ENCODE peak calls at places on chromosomes 7 and 10, in four cellular contexts. One of them, this sample, is unnamed.

GRCh38 chr7:121372376-121373024 is 23.6 kb downstream of the FAM3C start:
- DNase-seq in GM12878: peak
- DNase-seq in HepG2: no peak
- DNase-seq in K562: no peak
- DNase-seq in this sample: no peak

GRCh38 chr7:963236-964078 is 9.0 kb upstream of the ADAP1 start:
- DNase-seq in GM12878: no peak
- DNase-seq in HepG2: no peak
- DNase-seq in K562: peak
- DNase-seq in this sample: no peak

GRCh38 chr7:151566897-151567320 is 47.2 kb upstream of the RHEB start:
- DNase-seq in GM12878: no peak
- DNase-seq in HepG2: no peak
- DNase-seq in K562: no peak
- DNase-seq in this sample: no peak

GRCh38 chr7:42155836-42156540 is 81.0 kb downstream of the GLI3 start:
- DNase-seq in GM12878: no peak
- DNase-seq in HepG2: no peak
- DNase-seq in K562: no peak
- DNase-seq in this sample: no peak

GRCh38 chr10:95221124-95221523 is 27.1 kb downstream of the ACSM6 start:
- DNase-seq in GM12878: no peak
- DNase-seq in HepG2: peak
- DNase-seq in K562: no peak
- DNase-seq in this sample: no peak

GRCh38 chr10:126917975-126918908 is 13.0 kb downstream of the DOCK1 start:
- DNase-seq in GM12878: no peak
- DNase-seq in HepG2: no peak
- DNase-seq in K562: no peak
- DNase-seq in this sample: no peak

GRCh38 chr10:129769381-129770116 is 194.5 kb downstream of the EBF3 start:
- DNase-seq in GM12878: no peak
- DNase-seq in HepG2: no peak
- DNase-seq in K562: no peak
- DNase-seq in this sample: no peak

GRCh38 chr7:43815373-43815772 is 53.9 kb downstream of the MRPS24 start:
- DNase-seq in GM12878: no peak
- DNase-seq in HepG2: no peak
- DNase-seq in K562: no peak
- DNase-seq in this sample: no peak

GRCh38 chr7:116122972-116123595 is 87.3 kb upstream of the TES start:
- DNase-seq in GM12878: no peak
- DNase-seq in HepG2: peak
- DNase-seq in K562: peak
- DNase-seq in this sample: peak

GRCh38 chr10:26486304-26486703 is 48.2 kb downstream of the APBB1IP start:
- DNase-seq in GM12878: no peak
- DNase-seq in HepG2: no peak
- DNase-seq in K562: no peak
- DNase-seq in this sample: no peak

GRCh38 chr7:50970092-50970491 is 187.4 kb upstream of the GRB10 start:
- DNase-seq in GM12878: no peak
- DNase-seq in HepG2: no peak
- DNase-seq in K562: no peak
- DNase-seq in this sample: no peak

GRCh38 chr10:4663162-4663992 is 162.6 kb upstream of the AKR1E2 start:
- DNase-seq in GM12878: peak
- DNase-seq in HepG2: peak
- DNase-seq in K562: peak
- DNase-seq in this sample: peak

GRCh38 chr7:25732771-25733217 is 419.2 kb upstream of the NFE2L3 start:
- DNase-seq in GM12878: no peak
- DNase-seq in HepG2: no peak
- DNase-seq in K562: no peak
- DNase-seq in this sample: no peak

GRCh38 chr7:137209151-137209822 is 134.2 kb downstream of the PTN start:
- DNase-seq in GM12878: no peak
- DNase-seq in HepG2: no peak
- DNase-seq in K562: no peak
- DNase-seq in this sample: no peak

GRCh38 chr10:89643812-89644690 is 991 bp downstream of the PANK1 start:
- DNase-seq in GM12878: peak
- DNase-seq in HepG2: peak
- DNase-seq in K562: peak
- DNase-seq in this sample: peak

GRCh38 chr10:12091420-12091819 is 22.7 kb downstream of the DHTKD1 start:
- DNase-seq in GM12878: no peak
- DNase-seq in HepG2: no peak
- DNase-seq in K562: no peak
- DNase-seq in this sample: no peak

GRCh38 chr10:68096913-68097509 is 12.3 kb upstream of the MYPN start:
- DNase-seq in GM12878: no peak
- DNase-seq in HepG2: no peak
- DNase-seq in K562: no peak
- DNase-seq in this sample: peak

GRCh38 chr7:142445019-142445686 is 187.3 kb upstream of the PRSS58 start:
- DNase-seq in GM12878: no peak
- DNase-seq in HepG2: no peak
- DNase-seq in K562: no peak
- DNase-seq in this sample: peak

GRCh38 chr10:63266337-63267327 is 133.5 kb downstream of the NRBF2 start:
- DNase-seq in GM12878: no peak
- DNase-seq in HepG2: no peak
- DNase-seq in K562: no peak
- DNase-seq in this sample: no peak

GRCh38 chr7:43643842-43644241 is 60.9 kb downstream of the STK17A start:
- DNase-seq in GM12878: no peak
- DNase-seq in HepG2: no peak
- DNase-seq in K562: no peak
- DNase-seq in this sample: no peak

GRCh38 chr10:5449823-5450222 is 37.5 kb downstream of the NET1 start:
- DNase-seq in GM12878: no peak
- DNase-seq in HepG2: peak
- DNase-seq in K562: peak
- DNase-seq in this sample: no peak

GRCh38 chr7:131546583-131547111 is 9.8 kb downstream of the PODXL start:
- DNase-seq in GM12878: no peak
- DNase-seq in HepG2: peak
- DNase-seq in K562: peak
- DNase-seq in this sample: peak

GRCh38 chr10:52351911-52352310 is 37.8 kb downstream of the DKK1 start:
- DNase-seq in GM12878: no peak
- DNase-seq in HepG2: no peak
- DNase-seq in K562: no peak
- DNase-seq in this sample: no peak

GRCh38 chr7:106704000-106704840 is 43.3 kb upstream of the CCDC71L start:
- DNase-seq in GM12878: no peak
- DNase-seq in HepG2: no peak
- DNase-seq in K562: no peak
- DNase-seq in this sample: no peak

GRCh38 chr7:116524609-116525297 is at the start of gene CAV1:
- DNase-seq in GM12878: no peak
- DNase-seq in HepG2: no peak
- DNase-seq in K562: peak
- DNase-seq in this sample: peak

GRCh38 chr7:121342631-121343030 is 13.8 kb downstream of the WNT16 start:
- DNase-seq in GM12878: no peak
- DNase-seq in HepG2: no peak
- DNase-seq in K562: no peak
- DNase-seq in this sample: no peak

GRCh38 chr10:46547331-46547880 is 9.1 kb downstream of the GPRIN2 start:
- DNase-seq in GM12878: no peak
- DNase-seq in HepG2: no peak
- DNase-seq in K562: no peak
- DNase-seq in this sample: no peak

GRCh38 chr10:96541921-96542320 is 28.2 kb upstream of the TLL2 start:
- DNase-seq in GM12878: no peak
- DNase-seq in HepG2: no peak
- DNase-seq in K562: no peak
- DNase-seq in this sample: no peak

GRCh38 chr7:15313361-15313760 is 248.5 kb downstream of the AGMO start:
- DNase-seq in GM12878: no peak
- DNase-seq in HepG2: no peak
- DNase-seq in K562: no peak
- DNase-seq in this sample: no peak

GRCh38 chr10:121157998-121158397 is 306.8 kb downstream of the WDR11 start:
- DNase-seq in GM12878: no peak
- DNase-seq in HepG2: no peak
- DNase-seq in K562: no peak
- DNase-seq in this sample: no peak

GRCh38 chr7:101507791-101508252 is 121.3 kb downstream of the MYL10 start:
- DNase-seq in GM12878: no peak
- DNase-seq in HepG2: peak
- DNase-seq in K562: peak
- DNase-seq in this sample: peak

GRCh38 chr10:88152720-88153119 is 289.3 kb downstream of the PTEN start:
- DNase-seq in GM12878: peak
- DNase-seq in HepG2: no peak
- DNase-seq in K562: no peak
- DNase-seq in this sample: no peak

GRCh38 chr7:142796501-142797341 is 26.0 kb downstream of the PRSS2 start:
- DNase-seq in GM12878: no peak
- DNase-seq in HepG2: no peak
- DNase-seq in K562: no peak
- DNase-seq in this sample: no peak

GRCh38 chr7:111400088-111400487 is 162.2 kb downstream of the IMMP2L start:
- DNase-seq in GM12878: no peak
- DNase-seq in HepG2: no peak
- DNase-seq in K562: no peak
- DNase-seq in this sample: no peak

GRCh38 chr7:157516911-157517781 is 180.3 kb downstream of the DNAJB6 start:
- DNase-seq in GM12878: no peak
- DNase-seq in HepG2: no peak
- DNase-seq in K562: no peak
- DNase-seq in this sample: no peak
- TF ChIP-seq FOXK2 in GM12878: no peak
- TF ChIP-seq FOXK2 in HepG2: no peak
- TF ChIP-seq FOXK2 in K562: no peak
- TF ChIP-seq FOXK2 in this sample: no peak

DNA sequence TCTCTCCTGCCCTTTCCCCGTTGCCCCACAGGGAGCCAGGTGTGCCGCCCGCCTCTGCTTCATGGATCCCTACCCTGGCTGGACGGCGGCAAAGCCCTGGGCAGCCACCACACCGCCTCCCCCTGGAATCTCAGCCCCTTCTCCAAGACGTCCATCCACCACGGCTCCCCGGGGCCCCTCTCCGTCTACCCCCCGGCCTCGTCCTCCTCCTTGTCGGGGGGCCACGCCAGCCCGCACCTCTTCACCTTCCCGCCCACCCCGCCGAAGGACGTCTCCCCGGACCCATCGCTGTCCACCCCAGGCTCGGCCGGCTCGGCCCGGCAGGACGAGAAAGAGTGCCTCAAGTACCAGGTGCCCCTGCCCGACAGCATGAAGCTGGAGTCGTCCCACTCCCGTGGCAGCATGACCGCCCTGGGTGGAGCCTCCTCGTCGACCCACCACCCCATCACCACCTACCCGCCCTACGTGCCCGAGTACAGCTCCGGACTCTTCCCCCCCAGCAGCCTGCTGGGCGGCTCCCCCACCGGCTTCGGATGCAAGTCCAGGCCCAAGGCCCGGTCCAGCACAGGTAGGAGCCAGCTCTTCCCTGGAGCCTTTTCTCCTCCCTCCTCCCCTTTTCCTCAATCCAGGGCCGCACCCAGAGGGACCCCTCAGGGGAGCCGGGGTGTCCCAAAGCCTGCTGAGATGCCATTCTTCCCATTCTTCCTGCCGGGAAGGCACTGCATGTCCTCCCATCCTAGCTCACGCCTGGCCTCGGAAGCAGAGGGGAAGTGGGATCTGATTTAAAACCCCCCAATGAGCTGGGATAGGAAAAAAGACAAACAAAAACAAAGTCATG is 4.0 kb downstream of the GATA3 start:
- DNase-seq in GM12878: no peak
- DNase-seq in HepG2: no peak
- DNase-seq in K562: no peak
- DNase-seq in this sample: no peak
- TF ChIP-seq FOXK2 in GM12878: no peak
- TF ChIP-seq FOXK2 in HepG2: no peak
- TF ChIP-seq FOXK2 in K562: no peak
- TF ChIP-seq FOXK2 in this sample: no peak

DNA sequence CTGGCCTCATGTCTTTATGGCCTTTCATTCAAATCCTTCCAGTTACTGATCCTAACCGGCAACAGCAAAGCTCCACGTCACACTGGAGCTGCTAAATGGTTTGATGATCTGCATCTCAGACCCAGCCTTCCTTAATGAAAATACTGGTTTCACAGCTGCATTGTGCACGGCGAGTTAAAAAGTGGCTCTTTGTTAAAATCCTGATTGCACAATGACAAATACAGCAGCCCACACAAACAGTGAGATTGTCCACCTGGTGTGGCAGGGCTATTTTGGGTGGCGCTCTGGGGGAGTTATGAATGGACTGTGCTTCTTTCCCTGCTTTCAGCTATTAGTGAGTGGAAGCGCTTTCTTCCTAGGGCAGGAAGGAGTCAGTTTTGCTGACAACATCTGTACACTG is 63.4 kb upstream of the C1QL3 start:
- DNase-seq in GM12878: peak
- DNase-seq in HepG2: peak
- DNase-seq in K562: no peak
- DNase-seq in this sample: no peak
- TF ChIP-seq FOXK2 in GM12878: no peak
- TF ChIP-seq FOXK2 in HepG2: no peak
- TF ChIP-seq FOXK2 in K562: no peak
- TF ChIP-seq FOXK2 in this sample: no peak

DNA sequence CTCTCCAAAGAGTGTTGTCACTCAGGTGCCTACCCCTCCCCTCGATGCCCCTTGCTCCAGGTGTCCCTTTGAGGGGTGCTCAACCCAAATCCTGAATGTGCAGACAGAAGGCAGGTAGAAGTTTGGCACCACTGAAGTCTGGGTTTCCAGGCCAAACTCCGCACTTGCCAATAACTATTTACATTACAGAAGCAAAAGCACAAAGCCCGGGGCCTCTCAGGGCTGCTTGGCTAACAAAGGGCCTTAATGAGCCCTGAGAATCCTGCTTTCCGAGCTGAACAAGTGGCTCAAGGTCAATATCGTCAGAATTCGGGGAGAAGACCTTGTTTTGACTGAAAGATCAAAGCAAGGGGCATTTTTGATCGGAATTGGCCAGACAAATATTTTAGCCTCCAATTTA is 189.9 kb downstream of the HERPUD2 start:
- DNase-seq in GM12878: no peak
- DNase-seq in HepG2: peak
- DNase-seq in K562: no peak
- DNase-seq in this sample: no peak
- TF ChIP-seq FOXK2 in GM12878: no peak
- TF ChIP-seq FOXK2 in HepG2: no peak
- TF ChIP-seq FOXK2 in K562: no peak
- TF ChIP-seq FOXK2 in this sample: no peak

GRCh38 chr10:75406158-75407065 is 4.8 kb upstream of the ZNF503 start:
- DNase-seq in GM12878: no peak
- DNase-seq in HepG2: no peak
- DNase-seq in K562: no peak
- DNase-seq in this sample: no peak
- TF ChIP-seq FOXK2 in GM12878: no peak
- TF ChIP-seq FOXK2 in HepG2: no peak
- TF ChIP-seq FOXK2 in K562: no peak
- TF ChIP-seq FOXK2 in this sample: no peak

GRCh38 chr10:86489071-86489810 is 32.4 kb downstream of the WAPL start:
- DNase-seq in GM12878: no peak
- DNase-seq in HepG2: no peak
- DNase-seq in K562: no peak
- DNase-seq in this sample: no peak
- TF ChIP-seq FOXK2 in GM12878: no peak
- TF ChIP-seq FOXK2 in HepG2: no peak
- TF ChIP-seq FOXK2 in K562: no peak
- TF ChIP-seq FOXK2 in this sample: no peak

This sample was measured in HEK293T.